ENCODE peak calls at places on chromosomes 4 and X, in six cellular contexts. F is mesothelial cell of epicardium; K is iris pigment epithelial cell; I is stimulated activated CD4-positive, alpha-beta T cell treated with anti-CD3 and anti-CD28 coated beads, Interleukin-4, amount 100 ng/mL, for 48 hours; U is stimulated activated naive B cell treated with anti-CD40 and anti-IgM and Interleukin-4, amounts not matched to agents 10 μg/mL and 1 μg/mL and 100 μg/mL, for 72 hours; A is LoVo. M is an unnamed sample.

GRCh38 chr4:95304898-95305297 is 243.9 kb downstream of the UNC5C start:
- DNase-seq in I (no peak), K (peak), A (no peak), F (no peak), U (no peak), M (no peak)

GRCh38 chr4:166499820-166500219 is 626.8 kb downstream of the TLL1 start:
- DNase-seq in K (no peak), F (no peak), A (no peak), U (no peak), I (no peak), M (no peak)

GRCh38 chrX:107978707-107979307 is 3.4 kb downstream of the TEX13B start:
- DNase-seq in F (no peak), I (no peak), K (peak), A (no peak), U (no peak), M (no peak)

GRCh38 chr4:74752798-74753197 is 41.5 kb downstream of the BTC start:
- DNase-seq in F (no peak), A (no peak), K (no peak), I (no peak), U (no peak), M (no peak)

GRCh38 chr4:54014761-54015160 is 49.6 kb downstream of the CHIC2 start:
- DNase-seq in U (no peak), K (no peak), F (no peak), I (no peak), A (no peak), M (no peak)

GRCh38 chr4:63349674-63350025 is 1059.6 kb downstream of the TECRL start:
- DNase-seq in A (no peak), K (no peak), U (no peak), F (no peak), I (no peak), M (no peak)

GRCh38 chr4:133160853-133161252 is 11.8 kb downstream of the PCDH10 start:
- DNase-seq in F (no peak), A (no peak), I (no peak), U (no peak), K (no peak), M (no peak)

GRCh38 chr4:53313510-53313909 is 52.4 kb downstream of the SCFD2 start:
- DNase-seq in I (no peak), F (no peak), A (no peak), K (peak), U (no peak), M (no peak)

GRCh38 chr4:6282247-6282646 is 12.6 kb downstream of the WFS1 start:
- DNase-seq in K (peak), F (no peak), I (no peak), U (no peak), A (no peak), M (no peak)

GRCh38 chr4:39304651-39305050 is 61.5 kb downstream of the RFC1 start:
- DNase-seq in U (no peak), I (no peak), K (peak), F (no peak), A (no peak), M (no peak)

GRCh38 chrX:66766318-66766717 is 127.4 kb upstream of the EDA2R start:
- DNase-seq in U (no peak), A (no peak), K (no peak), I (no peak), F (no peak), M (no peak)

GRCh38 chr4:41257257-41257900 is 651 bp downstream of the UCHL1 start:
- DNase-seq in I (peak), K (peak), U (peak), A (peak), F (peak), M (peak)